ENCODE peak calls at places on chromosomes 16 and 17, in six cellular contexts. One of them, this sample, is unnamed.

GRCh38 chr17:8290043-8290442 is 1.6 kb downstream of the RANGRF start:
- DNase-seq in endothelial cell of umbilical vein: no peak
- DNase-seq in GM23338: no peak
- DNase-seq in HCT116: no peak
- DNase-seq in GM12891: no peak
- DNase-seq in SK-N-SH: no peak
- DNase-seq in this sample: no peak

GRCh38 chr16:55443855-55444254 is 35.1 kb upstream of the MMP2 start:
- DNase-seq in GM23338: no peak
- DNase-seq in HCT116: no peak
- DNase-seq in endothelial cell of umbilical vein: peak
- DNase-seq in SK-N-SH: no peak
- DNase-seq in GM12891: no peak
- DNase-seq in this sample: no peak

GRCh38 chr17:40062347-40063033 is at the start of gene THRA:
- DNase-seq in GM23338: peak
- DNase-seq in GM12891: peak
- DNase-seq in HCT116: no peak
- DNase-seq in SK-N-SH: peak
- DNase-seq in endothelial cell of umbilical vein: no peak
- DNase-seq in this sample: peak

GRCh38 chr17:16991349-16992009 is 19.6 kb upstream of the TNFRSF13B start:
- DNase-seq in GM23338: peak
- DNase-seq in SK-N-SH: peak
- DNase-seq in endothelial cell of umbilical vein: peak
- DNase-seq in GM12891: peak
- DNase-seq in HCT116: peak
- DNase-seq in this sample: peak

GRCh38 chr16:89130448-89130847 is 36.8 kb downstream of the ACSF3 start:
- DNase-seq in endothelial cell of umbilical vein: no peak
- DNase-seq in HCT116: no peak
- DNase-seq in GM12891: no peak
- DNase-seq in GM23338: no peak
- DNase-seq in SK-N-SH: no peak
- DNase-seq in this sample: no peak

GRCh38 chr16:89375021-89375420 is 115.3 kb downstream of the ANKRD11 start:
- DNase-seq in SK-N-SH: no peak
- DNase-seq in HCT116: no peak
- DNase-seq in endothelial cell of umbilical vein: no peak
- DNase-seq in GM23338: no peak
- DNase-seq in GM12891: no peak
- DNase-seq in this sample: no peak

GRCh38 chr16:16014329-16015224 is 65.2 kb downstream of the ABCC1 start:
- DNase-seq in SK-N-SH: no peak
- DNase-seq in HCT116: no peak
- DNase-seq in GM12891: no peak
- DNase-seq in endothelial cell of umbilical vein: peak
- DNase-seq in GM23338: no peak
- DNase-seq in this sample: peak

GRCh38 chr16:53899471-53899870 is 195.5 kb downstream of the FTO start:
- DNase-seq in SK-N-SH: no peak
- DNase-seq in GM23338: no peak
- DNase-seq in endothelial cell of umbilical vein: no peak
- DNase-seq in HCT116: no peak
- DNase-seq in GM12891: no peak
- DNase-seq in this sample: no peak

GRCh38 chr17:68468334-68468733 is 11.0 kb upstream of the WIPI1 start:
- DNase-seq in endothelial cell of umbilical vein: no peak
- DNase-seq in SK-N-SH: no peak
- DNase-seq in GM12891: no peak
- DNase-seq in HCT116: no peak
- DNase-seq in GM23338: no peak
- DNase-seq in this sample: no peak

GRCh38 chr17:33292184-33292980 is 713 bp downstream of the ASIC2 start:
- DNase-seq in GM23338: peak
- DNase-seq in GM12891: peak
- DNase-seq in HCT116: no peak
- DNase-seq in SK-N-SH: peak
- DNase-seq in endothelial cell of umbilical vein: peak
- DNase-seq in this sample: no peak

GRCh38 chr16:4506450-4506849 is 30.3 kb downstream of the HMOX2 start:
- DNase-seq in HCT116: peak
- DNase-seq in GM23338: peak
- DNase-seq in GM12891: peak
- DNase-seq in SK-N-SH: peak
- DNase-seq in endothelial cell of umbilical vein: peak
- DNase-seq in this sample: peak

GRCh38 chr17:56680676-56681075 is 87.2 kb downstream of the NOG start:
- DNase-seq in GM23338: no peak
- DNase-seq in SK-N-SH: no peak
- DNase-seq in GM12891: no peak
- DNase-seq in HCT116: no peak
- DNase-seq in endothelial cell of umbilical vein: no peak
- DNase-seq in this sample: no peak

GRCh38 chr16:72561-73537 is at the start of gene RHBDF1:
- DNase-seq in GM23338: peak
- DNase-seq in endothelial cell of umbilical vein: peak
- DNase-seq in GM12891: no peak
- DNase-seq in HCT116: no peak
- DNase-seq in SK-N-SH: peak
- DNase-seq in this sample: peak

GRCh38 chr17:76273435-76273921 is 8.3 kb downstream of the UBALD2 start:
- DNase-seq in SK-N-SH: peak
- DNase-seq in endothelial cell of umbilical vein: no peak
- DNase-seq in HCT116: no peak
- DNase-seq in GM23338: no peak
- DNase-seq in GM12891: no peak
- DNase-seq in this sample: no peak

GRCh38 chr17:68482576-68483001 is 25.3 kb upstream of the WIPI1 start:
- DNase-seq in GM12891: no peak
- DNase-seq in HCT116: no peak
- DNase-seq in endothelial cell of umbilical vein: no peak
- DNase-seq in SK-N-SH: no peak
- DNase-seq in GM23338: no peak
- DNase-seq in this sample: no peak

GRCh38 chr16:17270683-17271109 is 200.1 kb downstream of the XYLT1 start:
- DNase-seq in endothelial cell of umbilical vein: no peak
- DNase-seq in SK-N-SH: peak
- DNase-seq in HCT116: no peak
- DNase-seq in GM23338: no peak
- DNase-seq in GM12891: no peak
- DNase-seq in this sample: no peak

GRCh38 chr17:41567317-41567716 is 4.5 kb downstream of the KRT9 start:
- DNase-seq in GM23338: no peak
- DNase-seq in SK-N-SH: no peak
- DNase-seq in GM12891: no peak
- DNase-seq in HCT116: no peak
- DNase-seq in endothelial cell of umbilical vein: no peak
- DNase-seq in this sample: no peak

GRCh38 chr16:13935408-13935807 is 15.5 kb downstream of the ERCC4 start:
- DNase-seq in SK-N-SH: no peak
- DNase-seq in GM12891: no peak
- DNase-seq in HCT116: no peak
- DNase-seq in endothelial cell of umbilical vein: no peak
- DNase-seq in GM23338: peak
- DNase-seq in this sample: no peak

GRCh38 chr17:2815781-2816185 is 19.5 kb downstream of the RAP1GAP2 start:
- DNase-seq in HCT116: no peak
- DNase-seq in SK-N-SH: no peak
- DNase-seq in endothelial cell of umbilical vein: no peak
- DNase-seq in GM23338: peak
- DNase-seq in GM12891: no peak
- DNase-seq in this sample: no peak

GRCh38 chr16:2535644-2536021 is 2.2 kb upstream of the PDPK1 start:
- DNase-seq in HCT116: no peak
- DNase-seq in endothelial cell of umbilical vein: no peak
- DNase-seq in SK-N-SH: no peak
- DNase-seq in GM23338: no peak
- DNase-seq in GM12891: no peak
- DNase-seq in this sample: no peak

GRCh38 chr16:24364596-24364995 is 108.5 kb downstream of the CACNG3 start:
- DNase-seq in SK-N-SH: no peak
- DNase-seq in endothelial cell of umbilical vein: no peak
- DNase-seq in GM23338: no peak
- DNase-seq in GM12891: no peak
- DNase-seq in HCT116: no peak
- DNase-seq in this sample: no peak

GRCh38 chr16:68420366-68420765 is 27.9 kb downstream of the SMPD3 start:
- DNase-seq in GM12891: no peak
- DNase-seq in HCT116: no peak
- DNase-seq in endothelial cell of umbilical vein: no peak
- DNase-seq in SK-N-SH: no peak
- DNase-seq in GM23338: no peak
- DNase-seq in this sample: no peak

GRCh38 chr16:86414991-86415740 is 95.2 kb upstream of the FOXF1 start:
- DNase-seq in GM23338: no peak
- DNase-seq in SK-N-SH: no peak
- DNase-seq in endothelial cell of umbilical vein: peak
- DNase-seq in HCT116: no peak
- DNase-seq in GM12891: no peak
- DNase-seq in this sample: no peak
- TF ChIP-seq POLR2AphosphoS5 in GM23338: no peak
- TF ChIP-seq POLR2AphosphoS5 in SK-N-SH: no peak
- TF ChIP-seq POLR2AphosphoS5 in endothelial cell of umbilical vein: peak
- TF ChIP-seq POLR2AphosphoS5 in HCT116: no peak
- TF ChIP-seq POLR2AphosphoS5 in GM12891: no peak
- TF ChIP-seq POLR2AphosphoS5 in this sample: no peak

DNA sequence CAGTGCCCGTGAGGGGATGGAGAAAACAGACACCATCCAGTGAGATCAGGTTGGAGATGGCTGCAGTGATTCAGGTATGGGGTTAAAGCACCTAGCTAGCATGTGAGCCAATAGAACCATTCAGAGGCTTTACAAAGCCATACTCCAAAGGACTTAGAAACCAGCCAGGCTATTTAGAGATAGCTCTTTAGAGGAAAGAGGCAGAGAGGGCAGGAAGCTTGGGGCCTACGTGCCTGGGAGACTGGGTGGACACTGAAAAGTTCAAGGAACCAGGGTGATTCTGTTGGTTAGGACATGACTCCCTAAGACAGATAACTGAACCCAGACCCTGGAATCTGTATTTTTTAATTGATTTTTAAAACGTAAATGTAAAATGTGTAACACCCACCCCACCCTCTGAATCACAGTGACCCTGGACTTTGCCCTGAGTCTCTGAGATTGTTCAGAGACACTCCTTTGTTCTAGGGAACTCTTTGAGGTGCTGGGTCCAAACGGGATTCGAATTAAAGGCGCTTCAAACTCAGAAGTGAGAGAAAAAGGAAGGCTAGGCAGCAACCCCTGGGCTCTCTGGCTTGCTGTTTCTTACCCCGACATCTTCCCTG is 16.1 kb upstream of the GNA13 start:
- DNase-seq in GM12891: no peak
- DNase-seq in SK-N-SH: no peak
- DNase-seq in endothelial cell of umbilical vein: no peak
- DNase-seq in HCT116: peak
- DNase-seq in GM23338: no peak
- DNase-seq in this sample: no peak
- TF ChIP-seq POLR2AphosphoS5 in GM12891: no peak
- TF ChIP-seq POLR2AphosphoS5 in SK-N-SH: no peak
- TF ChIP-seq POLR2AphosphoS5 in endothelial cell of umbilical vein: no peak
- TF ChIP-seq POLR2AphosphoS5 in HCT116: no peak
- TF ChIP-seq POLR2AphosphoS5 in GM23338: no peak
- TF ChIP-seq POLR2AphosphoS5 in this sample: no peak

GRCh38 chr17:50430731-50431130 is 4.7 kb downstream of the ACSF2 start:
- DNase-seq in HCT116: no peak
- DNase-seq in GM12891: no peak
- DNase-seq in SK-N-SH: no peak
- DNase-seq in endothelial cell of umbilical vein: no peak
- DNase-seq in GM23338: no peak
- DNase-seq in this sample: no peak

GRCh38 chr17:50429793-50430192 is 3.8 kb downstream of the ACSF2 start:
- DNase-seq in endothelial cell of umbilical vein: no peak
- DNase-seq in HCT116: no peak
- DNase-seq in SK-N-SH: no peak
- DNase-seq in GM12891: no peak
- DNase-seq in GM23338: no peak
- DNase-seq in this sample: no peak

GRCh38 chr17:50431219-50431618 is 5.2 kb downstream of the ACSF2 start:
- DNase-seq in GM23338: no peak
- DNase-seq in SK-N-SH: no peak
- DNase-seq in endothelial cell of umbilical vein: no peak
- DNase-seq in GM12891: no peak
- DNase-seq in HCT116: no peak
- DNase-seq in this sample: no peak

GRCh38 chr17:50428831-50429424 is 2.9 kb downstream of the ACSF2 start:
- DNase-seq in GM12891: no peak
- DNase-seq in HCT116: no peak
- DNase-seq in GM23338: no peak
- DNase-seq in endothelial cell of umbilical vein: no peak
- DNase-seq in SK-N-SH: no peak
- DNase-seq in this sample: peak

GRCh38 chr17:50432125-50432762 is 6.2 kb downstream of the ACSF2 start:
- DNase-seq in GM12891: no peak
- DNase-seq in endothelial cell of umbilical vein: no peak
- DNase-seq in GM23338: no peak
- DNase-seq in SK-N-SH: no peak
- DNase-seq in HCT116: no peak
- DNase-seq in this sample: no peak
- TF ChIP-seq POLR2AphosphoS5 in GM12891: no peak
- TF ChIP-seq POLR2AphosphoS5 in endothelial cell of umbilical vein: no peak
- TF ChIP-seq POLR2AphosphoS5 in GM23338: no peak
- TF ChIP-seq POLR2AphosphoS5 in SK-N-SH: no peak
- TF ChIP-seq POLR2AphosphoS5 in HCT116: no peak
- TF ChIP-seq POLR2AphosphoS5 in this sample: no peak

DNA sequence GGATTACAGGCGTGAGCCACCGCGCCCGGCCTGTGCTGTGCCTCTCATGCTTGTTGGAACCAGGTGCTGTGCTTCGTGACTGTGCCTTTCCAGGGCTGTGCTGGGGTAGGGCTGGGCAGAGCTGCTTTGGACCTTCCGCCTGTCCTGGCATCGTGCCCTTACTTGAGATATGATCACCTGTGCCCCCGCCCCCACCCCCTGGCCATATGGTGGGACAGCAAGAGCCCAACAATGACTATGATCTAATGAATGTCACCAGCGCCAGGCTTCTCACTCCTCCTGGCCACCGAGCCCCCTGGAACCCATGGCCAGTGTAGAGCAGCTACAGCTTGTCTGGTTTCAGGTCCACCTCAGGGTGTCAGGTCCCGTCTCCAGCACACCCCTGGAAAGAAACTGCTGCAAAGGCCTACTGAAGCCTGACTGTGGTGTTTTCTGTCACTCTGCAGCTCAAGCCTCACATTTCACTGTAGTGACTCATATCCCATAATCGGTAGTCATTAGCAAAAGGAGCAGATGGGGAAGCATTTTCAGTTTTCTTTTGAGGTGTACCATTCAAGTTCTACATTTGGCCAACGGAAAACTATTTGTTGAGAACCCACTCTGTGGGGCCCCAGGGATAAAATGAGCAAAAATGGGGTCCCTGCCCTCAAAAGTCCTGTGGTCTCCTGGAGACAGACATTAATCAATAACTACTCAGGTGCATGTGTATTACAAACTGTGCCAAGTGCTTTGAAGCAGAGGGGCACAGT is 22.1 kb downstream of the FCSK start:
- DNase-seq in endothelial cell of umbilical vein: peak
- DNase-seq in SK-N-SH: peak
- DNase-seq in HCT116: peak
- DNase-seq in GM12891: peak
- DNase-seq in GM23338: no peak
- DNase-seq in this sample: no peak
- TF ChIP-seq POLR2AphosphoS5 in endothelial cell of umbilical vein: peak
- TF ChIP-seq POLR2AphosphoS5 in SK-N-SH: peak
- TF ChIP-seq POLR2AphosphoS5 in HCT116: no peak
- TF ChIP-seq POLR2AphosphoS5 in GM12891: peak
- TF ChIP-seq POLR2AphosphoS5 in GM23338: no peak
- TF ChIP-seq POLR2AphosphoS5 in this sample: no peak

GRCh38 chr16:87582221-87582965 is 19.9 kb upstream of the JPH3 start:
- DNase-seq in GM12891: no peak
- DNase-seq in GM23338: peak
- DNase-seq in SK-N-SH: peak
- DNase-seq in endothelial cell of umbilical vein: no peak
- DNase-seq in HCT116: no peak
- DNase-seq in this sample: no peak
- TF ChIP-seq POLR2AphosphoS5 in GM12891: no peak
- TF ChIP-seq POLR2AphosphoS5 in GM23338: no peak
- TF ChIP-seq POLR2AphosphoS5 in SK-N-SH: no peak
- TF ChIP-seq POLR2AphosphoS5 in endothelial cell of umbilical vein: no peak
- TF ChIP-seq POLR2AphosphoS5 in HCT116: no peak
- TF ChIP-seq POLR2AphosphoS5 in this sample: no peak

This sample was measured in prostate gland.